ENCODE peak calls at places on chromosomes 12 and 14, in six cellular contexts. R is HCT116, S is COR-L47, T is DMS153, W is fibroblast of lung, N is progenitor cell of endocrine pancreas. H is an unnamed sample.

GRCh38 chr12:121982950-121983349 is 38.7 kb upstream of the BCL7A start:
- DNase-seq in R (no peak), S (no peak), T (no peak), W (no peak), N (no peak), H (no peak)

GRCh38 chr14:75433631-75434556 is 6.1 kb downstream of the JDP2 start:
- DNase-seq in R (no peak), S (no peak), T (no peak), W (no peak), N (no peak), H (no peak)

GRCh38 chr14:105495101-105495989 is 4.3 kb downstream of the TEDC1 start:
- DNase-seq in R (no peak), S (no peak), T (no peak), W (no peak), N (no peak), H (no peak)

GRCh38 chr14:95547626-95548327 is 12.9 kb downstream of the GLRX5 start:
- DNase-seq in R (no peak), S (no peak), T (no peak), W (peak), N (no peak), H (no peak)

GRCh38 chr12:114430306-114430705 is 24.4 kb upstream of the TBX5 start:
- DNase-seq in R (no peak), S (no peak), T (no peak), W (peak), N (no peak), H (no peak)

GRCh38 chr12:12985817-12986408 is 14.2 kb downstream of the HEBP1 start:
- DNase-seq in R (peak), S (no peak), T (no peak), W (peak), N (no peak), H (no peak)

GRCh38 chr14:22370084-22370847 is 218.8 kb downstream of the DAD1 start:
- DNase-seq in R (no peak), S (no peak), T (no peak), W (peak), N (no peak), H (no peak)

GRCh38 chr14:75422169-75422568 is 5.7 kb upstream of the JDP2 start:
- DNase-seq in R (no peak), S (no peak), T (no peak), W (peak), N (no peak), H (no peak)

GRCh38 chr12:119052001-119052400 is 70.7 kb downstream of the SRRM4 start:
- DNase-seq in R (no peak), S (no peak), T (no peak), W (no peak), N (no peak), H (no peak)

GRCh38 chr14:39140170-39140569 is 26.0 kb downstream of the GEMIN2 start:
- DNase-seq in R (no peak), S (no peak), T (no peak), W (no peak), N (no peak), H (no peak)

GRCh38 chr12:9869307-9870161 is at the start of gene CLEC2B:
- DNase-seq in R (no peak), S (no peak), T (no peak), W (peak), N (no peak), H (no peak)

GRCh38 chr12:69515394-69515793 is 45.2 kb downstream of the FRS2 start:
- DNase-seq in R (no peak), S (no peak), T (no peak), W (no peak), N (no peak), H (no peak)

GRCh38 chr12:121801601-121802484 is 2.0 kb upstream of the SETD1B start:
- DNase-seq in R (no peak), S (peak), T (peak), W (peak), N (no peak), H (no peak)

GRCh38 chr12:60173213-60174170 is 577.7 kb downstream of the SLC16A7 start:
- DNase-seq in R (no peak), S (no peak), T (no peak), W (no peak), N (no peak), H (no peak)

GRCh38 chr12:89185889-89186288 is 166.4 kb downstream of the DUSP6 start:
- DNase-seq in R (no peak), S (no peak), T (no peak), W (no peak), N (no peak), H (no peak)

GRCh38 chr12:105221588-105222325 is 14.2 kb downstream of the APPL2 start:
- DNase-seq in R (no peak), S (peak), T (peak), W (no peak), N (no peak), H (no peak)

GRCh38 chr12:6341439-6342139 is at the start of gene TNFRSF1A:
- DNase-seq in R (no peak), S (no peak), T (no peak), W (peak), N (peak), H (peak)

GRCh38 chr12:10305411-10305810 is 2.3 kb upstream of the KLRD1 start:
- DNase-seq in R (no peak), S (no peak), T (no peak), W (no peak), N (no peak), H (no peak)

GRCh38 chr12:113647048-113647447 is 175.4 kb upstream of the LHX5 start:
- DNase-seq in R (peak), S (no peak), T (no peak), W (no peak), N (no peak), H (no peak)

GRCh38 chr14:93132472-93133065 is 16.8 kb upstream of the ITPK1 start:
- DNase-seq in R (no peak), S (peak), T (no peak), W (peak), N (no peak), H (no peak)

GRCh38 chr12:86044396-86044795 is 170.3 kb downstream of the NTS start:
- DNase-seq in R (no peak), S (no peak), T (no peak), W (no peak), N (no peak), H (no peak)

GRCh38 chr12:2266666-2267623 is 214.2 kb downstream of the CACNA1C start:
- DNase-seq in R (no peak), S (no peak), T (no peak), W (no peak), N (no peak), H (no peak)

GRCh38 chr12:107490000-107490399 is 195.6 kb upstream of the PWP1 start:
- DNase-seq in R (no peak), S (no peak), T (no peak), W (no peak), N (no peak), H (no peak)

GRCh38 chr12:95505039-95505438 is 31.1 kb downstream of the METAP2 start:
- DNase-seq in R (no peak), S (no peak), T (no peak), W (no peak), N (no peak), H (no peak)

GRCh38 chr14:103233328-103233727 is 100.7 kb upstream of the EIF5 start:
- DNase-seq in R (no peak), S (no peak), T (no peak), W (no peak), N (no peak), H (no peak)

GRCh38 chr12:63078911-63079310 is 72.1 kb downstream of the AVPR1A start:
- DNase-seq in R (no peak), S (no peak), T (no peak), W (no peak), N (no peak), H (no peak)

GRCh38 chr12:81998761-81999378 is 239.7 kb upstream of the PPFIA2 start:
- DNase-seq in R (no peak), S (no peak), T (no peak), W (peak), N (no peak), H (no peak)

GRCh38 chr12:55619352-55620138 is 17.1 kb upstream of the OR10P1 start:
- DNase-seq in R (peak), S (peak), T (peak), W (peak), N (peak), H (peak)

GRCh38 chr12:76520348-76520747 is 39.2 kb downstream of the OSBPL8 start:
- DNase-seq in R (no peak), S (no peak), T (no peak), W (no peak), N (no peak), H (no peak)

GRCh38 chr12:115583591-115583990 is 693.9 kb downstream of the MED13L start:
- DNase-seq in R (no peak), S (no peak), T (peak), W (no peak), N (no peak), H (no peak)

GRCh38 chr14:39469094-39469710 is 37.0 kb upstream of the FBXO33 start:
- DNase-seq in R (no peak), S (no peak), T (no peak), W (no peak), N (no peak), H (no peak)

GRCh38 chr12:100741084-100741711 is 53.4 kb upstream of the ANO4 start:
- DNase-seq in R (peak), S (peak), T (no peak), W (no peak), N (no peak), H (no peak)

GRCh38 chr12:76909290-76909689 is 30.5 kb upstream of the CSRP2 start:
- DNase-seq in R (no peak), S (no peak), T (no peak), W (no peak), N (no peak), H (no peak)

GRCh38 chr14:40188006-40188405 is 755.8 kb upstream of the FBXO33 start:
- DNase-seq in R (no peak), S (no peak), T (no peak), W (peak), N (no peak), H (no peak)

GRCh38 chr12:57093412-57094193 is 4.7 kb downstream of the NAB2 start:
- DNase-seq in R (no peak), S (no peak), T (no peak), W (peak), N (peak), H (peak)

GRCh38 chr14:101736585-101736984 is 24.9 kb upstream of the PPP2R5C start:
- DNase-seq in R (no peak), S (no peak), T (no peak), W (no peak), N (no peak), H (no peak)

H was measured in uterus.